ENCODE peak calls at places on chromosomes 4 and X, in five cellular contexts. G is H1, W is HepG2, U is GM12878, F is K562. B is an unnamed sample.

GRCh38 chr4:107220976-107221375 is 184.9 kb upstream of the DKK2 start:
- DNase-seq in G (no peak), U (no peak), W (no peak), F (no peak), B (no peak)

GRCh38 chrX:8984231-8984630 is 49.7 kb downstream of the FAM9B start:
- DNase-seq in W (no peak), U (no peak), F (no peak), G (no peak), B (no peak)

GRCh38 chrX:124328765-124329164 is 3.7 kb upstream of the TEX13D start:
- DNase-seq in U (no peak), G (no peak), F (no peak), W (no peak), B (no peak)

GRCh38 chrX:109889289-109890006 is 113.5 kb upstream of the TMEM164 start:
- DNase-seq in U (peak; percentile 26), G (no peak), W (peak; percentile 21), F (peak; percentile 63), B (no peak)

GRCh38 chrX:63613531-63614028 is 171.4 kb downstream of the ARHGEF9 start:
- DNase-seq in W (peak; percentile 7), U (no peak), G (no peak), F (peak; percentile 0), B (no peak)

GRCh38 chr4:105147226-105148151 is 813 bp downstream of the TET2 start:
- DNase-seq in W (peak; percentile 24), U (no peak), F (peak; percentile 68), G (no peak), B (peak; percentile 24)

GRCh38 chr4:156634612-156635011 is 337.0 kb downstream of the PDGFC start:
- DNase-seq in F (no peak), G (no peak), U (no peak), W (no peak), B (no peak)

GRCh38 chrX:140710710-140711109 is 1.2 kb downstream of the LINC00632 start:
- DNase-seq in F (no peak), G (no peak), U (no peak), W (no peak), B (no peak)

GRCh38 chrX:68895339-68896250 is 66.8 kb downstream of the EFNB1 start:
- DNase-seq in W (peak; percentile 3), F (peak; percentile 5), G (no peak), U (no peak), B (no peak)

GRCh38 chr4:7518871-7519637 is 84.3 kb upstream of the PSAPL1 start:
- DNase-seq in G (no peak), W (no peak), F (no peak), U (no peak), B (no peak)

GRCh38 chr4:54172156-54172555 is 56.9 kb upstream of the PDGFRA start:
- DNase-seq in G (no peak), W (no peak), F (no peak), U (no peak), B (no peak)

GRCh38 chr4:76779740-76780459 is 118.0 kb downstream of the SOWAHB start:
- DNase-seq in U (no peak), F (no peak), G (no peak), W (no peak), B (no peak)

GRCh38 chr4:2817136-2817535 is 24.3 kb downstream of the SH3BP2 start:
- DNase-seq in G (no peak), F (no peak), U (no peak), W (no peak), B (no peak)

GRCh38 chrX:103200951-103201529 is 13.9 kb upstream of the BEX4 start:
- DNase-seq in F (no peak), W (no peak), G (no peak), U (no peak), B (no peak)

GRCh38 chr4:113645771-113646455 is 115.6 kb downstream of the CAMK2D start:
- DNase-seq in U (no peak), F (peak; percentile 36), G (peak; percentile 17), W (peak; percentile 81), B (peak; percentile 94)

GRCh38 chr4:75895744-75896314 is 6.4 kb downstream of the PPEF2 start:
- DNase-seq in U (no peak), F (peak; percentile 61), W (peak; percentile 52), G (no peak), B (peak; percentile 27)

GRCh38 chr4:76969493-76969892 is 19.9 kb downstream of the SEPTIN11 start:
- DNase-seq in G (no peak), W (no peak), U (no peak), F (no peak), B (no peak)

GRCh38 chr4:151658959-151659593 is 101.7 kb downstream of the GATB start:
- DNase-seq in W (no peak), U (no peak), G (no peak), F (no peak), B (no peak)

GRCh38 chr4:119124314-119124713 is 11.3 kb upstream of the MYOZ2 start:
- DNase-seq in F (no peak), U (no peak), W (no peak), G (no peak), B (no peak)

GRCh38 chr4:54550415-54551171 is 107.2 kb upstream of the KIT start:
- DNase-seq in F (no peak), U (no peak), G (no peak), W (no peak), B (no peak)

GRCh38 chr4:70177117-70177516 is 18.4 kb upstream of the ODAM start:
- DNase-seq in U (no peak), F (no peak), W (no peak), G (no peak), B (no peak)

GRCh38 chr4:10762541-10762940 is 78.0 kb upstream of the CLNK start:
- DNase-seq in G (no peak), U (no peak), W (no peak), F (no peak), B (no peak)

GRCh38 chr4:41181037-41181436 is 33.3 kb downstream of the APBB2 start:
- DNase-seq in W (no peak), U (no peak), G (no peak), F (no peak), B (no peak)

GRCh38 chr4:112167790-112168189 is 22.5 kb downstream of the FAM241A start:
- DNase-seq in G (no peak), F (no peak), U (no peak), W (no peak), B (no peak)

GRCh38 chrX:74458738-74459137 is 37.4 kb downstream of the SLC16A2 start:
- DNase-seq in F (no peak), W (no peak), G (no peak), U (no peak), B (no peak)

GRCh38 chr4:133866328-133866699 is 335.3 kb downstream of the PABPC4L start:
- DNase-seq in U (no peak), W (no peak), F (no peak), G (no peak), B (no peak)

GRCh38 chr4:175412744-175413143 is 399.3 kb downstream of the GPM6A start:
- DNase-seq in F (no peak), U (no peak), G (no peak), W (no peak), B (no peak)

GRCh38 chr4:96952610-96953009 is 1112.7 kb downstream of the PDHA2 start:
- DNase-seq in U (no peak), F (no peak), W (no peak), G (no peak), B (no peak)

GRCh38 chrX:19122641-19123009 is 357 bp upstream of the ADGRG2 start:
- DNase-seq in U (no peak), G (no peak), W (no peak), F (no peak), B (no peak)

GRCh38 chrX:101385795-101386541 is at the start of gene BTK:
- DNase-seq in G (no peak), W (no peak), U (peak; percentile 68), F (peak; percentile 88), B (no peak)
- TF ChIP-seq KDM1A in G (no peak), W (no peak), U (no peak), F (no peak), B (no peak)

GRCh38 chrX:2228466-2228865 is 272.3 kb downstream of the DHRSX start:
- DNase-seq in G (no peak), F (no peak), W (no peak), U (no peak), B (no peak)
- TF ChIP-seq KDM1A in G (no peak), F (no peak), W (no peak), U (no peak), B (no peak)

GRCh38 chr4:186805020-186805820 is 81.6 kb upstream of the FAT1 start:
- DNase-seq in F (no peak), W (peak; percentile 88), U (no peak), G (no peak), B (peak; percentile 33)
- TF ChIP-seq KDM1A in F (no peak), W (no peak), U (no peak), G (no peak), B (no peak)

GRCh38 chrX:40087574-40088298 is 10.0 kb downstream of the BCOR start:
- DNase-seq in W (no peak), F (no peak), U (no peak), G (no peak), B (no peak)
- TF ChIP-seq KDM1A in W (no peak), F (no peak), U (no peak), G (no peak), B (no peak)

DNA sequence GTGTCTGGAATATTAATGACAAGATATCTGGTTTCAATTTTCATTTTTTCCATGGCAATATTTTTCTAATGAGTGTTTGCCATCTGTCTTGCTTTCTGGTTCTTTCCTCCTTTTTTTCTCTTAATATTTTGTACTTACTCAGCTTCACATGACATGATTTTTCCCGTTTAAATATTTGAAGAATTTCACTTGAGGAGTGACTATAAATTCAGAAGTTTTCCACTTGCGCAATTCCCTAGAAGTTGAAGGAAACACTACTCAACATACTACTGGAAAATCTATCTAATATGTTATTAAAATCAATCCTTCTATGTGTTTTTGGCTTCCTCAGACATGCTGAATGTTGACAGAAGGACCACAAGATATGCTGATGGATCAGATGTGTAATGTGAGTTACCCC is 36.8 kb upstream of the BANK1 start:
- DNase-seq in G (no peak), F (no peak), U (no peak), W (no peak), B (no peak)
- TF ChIP-seq KDM1A in G (no peak), F (no peak), U (no peak), W (no peak), B (no peak)